ENCODE peak calls at places on chromosomes 3 and 15, in eight cellular contexts. B is psoas muscle; H is spleen; U is effector CD4-positive, alpha-beta T cell; L is activated naive CD4-positive, alpha-beta T cell; G is glutamatergic neuron; S is fibroblast of pulmonary artery; Q is AG08395. I is an unnamed sample.

GRCh38 chr3:143171141-143171651 is 51.6 kb downstream of the CHST2 start:
- DNase-seq in G (no peak), U (no peak), S (peak), H (no peak), L (no peak), B (no peak), Q (no peak), I (no peak)

GRCh38 chr3:171190668-171191067 is 164.1 kb upstream of the SLC2A2 start:
- DNase-seq in L (no peak), Q (no peak), B (no peak), G (no peak), H (no peak), U (no peak), S (no peak), I (no peak)

GRCh38 chr3:110743202-110743601 is 328.4 kb upstream of the NECTIN3 start:
- DNase-seq in L (no peak), U (no peak), G (no peak), S (no peak), H (no peak), Q (no peak), B (no peak), I (no peak)

GRCh38 chr3:49723301-49723630 is 485 bp downstream of the GMPPB start:
- DNase-seq in Q (peak), L (peak), H (peak), S (peak), B (peak), U (peak), G (peak), I (peak)

GRCh38 chr15:71800835-71801745 is 9.3 kb upstream of the NR2E3 start:
- DNase-seq in Q (peak), G (no peak), H (no peak), U (no peak), B (no peak), S (peak), L (no peak), I (peak)

GRCh38 chr3:53592862-53593261 is 98.5 kb downstream of the CACNA1D start:
- DNase-seq in L (no peak), H (no peak), Q (no peak), G (no peak), U (no peak), S (no peak), B (no peak), I (no peak)

GRCh38 chr3:115974940-115975339 is 351.6 kb downstream of the GAP43 start:
- DNase-seq in U (no peak), L (no peak), Q (no peak), S (no peak), B (no peak), H (no peak), G (no peak), I (no peak)

GRCh38 chr3:155805802-155806618 is at the start of gene C3orf33:
- DNase-seq in B (peak), G (peak), U (peak), Q (peak), S (peak), L (peak), H (peak), I (peak)

GRCh38 chr15:90232941-90233700 is 620 bp downstream of the CIB1 start:
- DNase-seq in Q (peak), U (peak), S (peak), L (peak), G (peak), B (peak), H (peak), I (no peak)

GRCh38 chr3:57143886-57144459 is 21.2 kb downstream of the IL17RD start:
- DNase-seq in H (no peak), Q (no peak), B (no peak), U (no peak), S (no peak), L (no peak), G (no peak), I (no peak)

GRCh38 chr3:98807565-98807964 is 44.4 kb downstream of the ST3GAL6 start:
- DNase-seq in S (no peak), L (no peak), B (no peak), H (no peak), U (no peak), Q (no peak), G (no peak), I (no peak)

GRCh38 chr3:169311366-169311765 is 352.1 kb downstream of the MECOM start:
- DNase-seq in Q (no peak), S (peak), H (no peak), G (no peak), B (no peak), L (no peak), U (no peak), I (no peak)

GRCh38 chr15:31267161-31268107 is 59.2 kb upstream of the KLF13 start:
- DNase-seq in B (peak), U (no peak), G (no peak), S (no peak), Q (no peak), L (no peak), H (peak), I (peak)

GRCh38 chr15:93250212-93250611 is 161.2 kb upstream of the RGMA start:
- DNase-seq in B (no peak), G (no peak), S (no peak), U (no peak), H (no peak), Q (no peak), L (no peak), I (no peak)

GRCh38 chr3:150414989-150415388 is 6.9 kb downstream of the TSC22D2 start:
- DNase-seq in U (no peak), G (no peak), H (no peak), L (no peak), S (no peak), Q (no peak), B (no peak), I (no peak)

GRCh38 chr15:45572627-45573026 is 14.6 kb upstream of the BLOC1S6 start:
- DNase-seq in H (no peak), Q (no peak), L (no peak), U (no peak), S (no peak), B (no peak), G (no peak), I (no peak)

GRCh38 chr15:63256433-63256884 is 20.9 kb upstream of the APH1B start:
- DNase-seq in Q (peak), B (no peak), U (no peak), G (no peak), H (no peak), L (no peak), S (peak), I (no peak)

GRCh38 chr3:171387047-171387446 is 73.2 kb downstream of the TNIK start:
- DNase-seq in H (no peak), G (no peak), U (no peak), B (no peak), L (no peak), Q (no peak), S (no peak), I (no peak)

GRCh38 chr3:187763850-187764648 is 18.8 kb upstream of the BCL6 start:
- DNase-seq in B (no peak), H (no peak), Q (no peak), G (no peak), U (no peak), S (no peak), L (no peak), I (peak)

GRCh38 chr3:113897373-113897777 is 50.4 kb upstream of the ZDHHC23 start:
- DNase-seq in G (no peak), H (no peak), U (no peak), Q (no peak), L (no peak), B (no peak), S (no peak), I (no peak)

GRCh38 chr15:90987561-90988141 is 6.7 kb downstream of the PRC1 start:
- DNase-seq in S (no peak), G (no peak), L (no peak), B (no peak), U (no peak), Q (no peak), H (no peak), I (no peak)

GRCh38 chr3:99700637-99701268 is 62.4 kb downstream of the COL8A1 start:
- DNase-seq in B (no peak), G (no peak), S (peak), Q (no peak), H (no peak), L (no peak), U (no peak), I (no peak)

GRCh38 chr15:99430881-99431401 is 134.8 kb upstream of the MEF2A start:
- DNase-seq in Q (no peak), S (no peak), H (peak), G (peak), U (no peak), B (peak), L (no peak), I (no peak)

GRCh38 chr3:40397129-40397528 is 10.1 kb downstream of the ENTPD3 start:
- DNase-seq in S (no peak), U (no peak), L (no peak), Q (no peak), G (no peak), H (no peak), B (no peak), I (no peak)

I was measured in lower leg skin.